ENCODE peak calls at places on chromosomes 7 and 10, in four cellular contexts. H, T, V and Q are unnamed samples.

GRCh38 chr7:5629941-5630340 is 151.5 kb downstream of the RNF216 start:
- DNase-seq in H (no peak), T (peak; percentile 67), V (peak; percentile 52), Q (no peak)

GRCh38 chr10:71877818-71878217 is 26.8 kb upstream of the PSAP start:
- DNase-seq in H (no peak), T (no peak), V (no peak), Q (no peak)

GRCh38 chr10:79904671-79905321 is 44.1 kb downstream of the SFTPD start:
- DNase-seq in H (peak; percentile 59), T (peak; percentile 90), V (peak; percentile 49), Q (peak; percentile 80)

GRCh38 chr7:77746824-77747165 is 50.5 kb downstream of the RSBN1L start:
- DNase-seq in H (no peak), T (no peak), V (no peak), Q (no peak)

GRCh38 chr10:46540412-46541016 is 15.9 kb downstream of the GPRIN2 start:
- DNase-seq in H (peak; percentile 8), T (peak; percentile 50), V (no peak), Q (no peak)

GRCh38 chr10:31099101-31099500 is 67.4 kb upstream of the ZNF438 start:
- DNase-seq in H (no peak), T (no peak), V (no peak), Q (no peak)

GRCh38 chr10:62046522-62047239 is 145.2 kb downstream of the ARID5B start:
- DNase-seq in H (peak; percentile 63), T (no peak), V (peak; percentile 90), Q (no peak)

GRCh38 chr10:97087296-97087695 is 98.5 kb downstream of the SLIT1 start:
- DNase-seq in H (no peak), T (peak; percentile 54), V (no peak), Q (no peak)

GRCh38 chr7:91457208-91457607 is 193.0 kb downstream of the FZD1 start:
- DNase-seq in H (no peak), T (no peak), V (no peak), Q (no peak)

GRCh38 chr7:91463330-91463729 is 199.1 kb downstream of the FZD1 start:
- DNase-seq in H (no peak), T (no peak), V (no peak), Q (no peak)

GRCh38 chr7:91455411-91455810 is 191.2 kb downstream of the FZD1 start:
- DNase-seq in H (no peak), T (no peak), V (no peak), Q (no peak)

DNA sequence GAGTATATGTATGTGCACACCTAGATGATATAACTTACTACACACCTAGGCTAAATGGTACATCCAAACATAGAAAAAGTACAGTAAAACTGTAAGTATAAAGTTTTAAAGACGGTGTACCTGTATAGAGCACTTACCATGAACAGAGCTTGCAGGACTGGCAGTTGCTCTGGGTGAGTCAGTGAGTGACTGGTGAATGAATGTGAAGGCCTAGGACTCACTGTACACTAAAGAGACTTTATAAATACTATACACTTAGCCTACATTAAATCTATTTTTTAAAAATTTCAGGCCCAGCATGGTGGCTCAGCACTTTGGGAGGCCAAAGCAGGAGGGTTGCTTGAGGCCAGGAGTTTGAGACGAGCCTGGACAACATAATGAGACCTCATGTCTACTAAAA is 195.3 kb downstream of the FZD1 start:
- DNase-seq in H (no peak), T (no peak), V (no peak), Q (no peak)
- TF ChIP-seq CTCF in H (no peak), T (no peak), V (no peak), Q (no peak)

DNA sequence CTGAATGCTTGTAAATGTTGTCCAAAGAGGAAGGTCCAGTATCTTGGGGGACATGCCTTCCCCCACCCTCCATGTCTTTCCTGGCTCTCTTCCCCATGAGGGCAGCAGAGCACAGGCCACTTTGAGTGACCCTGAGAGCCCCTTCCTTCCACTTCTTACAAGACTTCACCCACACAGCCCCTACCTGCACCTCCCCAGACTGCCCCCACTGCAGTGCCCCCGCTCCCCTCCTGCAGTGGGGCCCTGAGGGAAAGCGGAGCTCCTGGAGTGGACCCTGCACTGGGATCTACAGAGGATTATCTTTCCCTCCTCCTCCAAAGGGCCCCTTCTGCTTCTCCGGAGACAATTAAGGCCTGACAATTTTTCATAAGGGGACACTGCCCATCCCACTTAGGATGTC is 326.8 kb downstream of the TCERG1L start:
- DNase-seq in H (no peak), T (no peak), V (no peak), Q (no peak)
- H3K4me1 ChIP-seq in H (no peaks in the 10 kb centered on the region), T (no peaks in the 10 kb centered on the region), V (no peaks in the 10 kb centered on the region), Q (no peaks in the 10 kb centered on the region)

GRCh38 chr10:100792544-100792943 is 47.2 kb downstream of the PAX2 start:
- DNase-seq in H (no peak), T (no peak), V (no peak), Q (no peak)

GRCh38 chr10:100790761-100791208 is 45.4 kb downstream of the PAX2 start:
- DNase-seq in H (no peak), T (no peak), V (no peak), Q (no peak)

GRCh38 chr10:100793055-100793454 is 47.7 kb downstream of the PAX2 start:
- DNase-seq in H (no peak), T (peak; percentile 71), V (no peak), Q (no peak)

GRCh38 chr10:100788027-100788900 is 42.9 kb downstream of the PAX2 start:
- DNase-seq in H (no peak), T (peak; percentile 82), V (no peak), Q (no peak)

GRCh38 chr10:100791254-100792058 is 46.1 kb downstream of the PAX2 start:
- DNase-seq in H (no peak), T (no peak), V (no peak), Q (no peak)
- TF ChIP-seq CTCF in H (no peak), T (no peak), V (no peak), Q (no peak)

DNA sequence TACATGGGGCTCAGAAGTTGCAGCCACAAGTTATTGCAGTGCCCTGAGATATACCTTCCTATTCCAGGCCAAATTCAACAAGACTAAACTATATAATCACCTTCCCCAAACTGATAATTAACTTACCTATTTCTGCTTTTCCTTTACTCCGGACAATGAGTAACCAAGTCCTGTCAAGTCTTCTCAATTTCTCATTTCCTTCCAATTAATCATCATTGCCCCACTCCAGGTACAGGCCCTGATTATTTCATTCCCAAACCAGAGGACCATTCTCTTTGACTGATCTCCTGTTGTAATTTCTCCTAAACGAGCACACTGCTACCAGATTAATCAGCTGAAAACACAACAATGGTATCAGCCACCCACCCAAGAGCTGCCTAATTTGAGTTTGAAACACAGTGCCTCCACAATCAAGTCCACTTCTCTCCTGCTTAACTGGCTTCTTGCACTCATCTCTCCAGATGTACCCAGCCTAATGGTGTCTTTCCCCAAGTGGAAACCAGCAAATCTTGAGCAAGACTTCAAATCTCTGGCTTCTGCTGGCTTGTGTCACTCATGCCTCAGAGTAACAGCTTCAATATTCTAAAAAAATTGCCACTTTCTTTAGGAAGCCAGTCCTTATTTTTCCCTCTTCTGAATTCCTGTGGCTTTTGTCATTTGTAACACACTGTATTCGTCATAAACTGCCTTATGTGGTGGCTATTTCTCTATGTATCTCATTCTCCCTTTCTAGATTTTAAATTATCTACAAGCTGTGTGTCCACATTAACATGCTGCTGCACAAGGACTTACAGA is 89.1 kb downstream of the CDK6 start:
- DNase-seq in H (no peak), T (no peak), V (no peak), Q (no peak)
- H3K4me1 ChIP-seq in H (no peaks in the 10 kb centered on the region), T (no peaks in the 10 kb centered on the region), V (peaks cover 14% of the 10 kb centered on the region), Q (peaks cover 31% of the 10 kb centered on the region)

DNA sequence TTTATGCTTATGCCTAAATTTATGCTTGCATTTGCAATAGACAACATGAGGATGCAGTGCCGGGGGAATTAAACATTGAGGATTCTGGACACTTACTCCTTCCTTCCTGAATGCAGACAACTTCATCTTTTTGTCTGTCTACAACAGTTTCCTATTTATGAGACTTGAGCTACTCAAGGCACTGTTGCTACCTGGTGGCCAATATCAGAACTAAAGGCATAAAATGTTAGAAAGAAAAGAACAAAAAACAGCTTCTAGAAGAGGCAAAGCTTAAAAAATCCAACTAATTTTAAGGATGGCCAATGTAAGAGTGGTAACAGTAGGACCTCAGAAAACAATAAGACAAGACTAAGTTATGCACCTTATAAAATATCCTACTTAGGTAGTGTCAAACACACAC is 144.5 kb upstream of the PTN start:
- DNase-seq in H (no peak), T (no peak), V (no peak), Q (no peak)
- TF ChIP-seq CTCF in H (peak; percentile 30), T (peak; percentile 58), V (no peak), Q (peak; percentile 35)

DNA sequence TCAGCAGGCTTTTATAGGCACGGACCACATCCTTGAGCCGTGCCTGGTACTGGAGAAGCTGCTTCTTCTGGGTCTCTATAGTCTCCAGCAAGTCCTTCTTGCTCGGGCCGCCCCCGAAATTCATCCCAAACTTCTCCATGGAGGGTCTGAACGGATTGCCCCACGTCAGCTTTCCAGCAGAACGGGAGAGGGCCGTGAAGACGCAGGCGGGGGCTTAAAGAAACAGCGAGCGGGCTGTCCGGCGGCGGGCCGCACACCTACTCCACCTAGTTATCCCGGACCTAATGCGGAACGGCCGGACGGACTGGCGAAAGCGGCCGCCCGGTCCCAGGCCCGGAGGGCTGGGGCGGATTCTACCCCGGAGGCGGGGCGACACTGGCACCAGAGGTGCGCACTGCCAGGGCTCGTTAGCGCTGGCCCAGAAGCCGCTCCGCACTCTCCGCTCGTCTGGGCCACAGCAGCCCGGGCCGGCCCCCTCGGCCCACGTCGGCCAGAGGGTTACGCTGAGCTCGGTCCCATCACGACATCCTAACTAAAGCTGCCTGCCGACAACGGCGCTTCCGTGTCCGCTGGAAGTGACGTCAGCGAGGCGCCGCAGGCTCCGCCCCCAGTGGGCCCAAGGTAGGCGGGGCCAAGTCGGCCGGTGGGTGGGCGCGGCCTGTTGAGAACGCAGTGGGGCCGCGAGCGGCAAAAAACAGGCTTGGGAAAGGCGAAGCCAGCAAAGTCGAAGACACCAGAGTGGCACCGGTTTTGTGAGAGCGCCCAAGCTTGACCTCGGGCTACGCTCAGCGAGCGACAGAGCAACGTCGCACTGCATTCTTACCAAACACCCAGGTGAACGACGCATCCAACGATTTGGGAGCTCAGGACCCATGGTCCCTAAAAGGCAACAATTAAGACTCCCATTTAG is at the start of gene GCC1:
- DNase-seq in H (peak; percentile 96), T (peak; percentile 98), V (peak; percentile 69), Q (peak; percentile 93)
- H3K4me1 ChIP-seq in H (peaks cover 11% of the 10 kb centered on the region), T (peaks cover 17% of the 10 kb centered on the region), V (peaks cover 31% of the 10 kb centered on the region), Q (peaks cover 84% of the 10 kb centered on the region)